ENCODE peak calls at places on chromosomes 16 and 17, in six cellular contexts. G is neural progenitor cell; Z is effector memory CD4-positive, alpha-beta T cell; D is brain microvascular endothelial cell; K is naive thymus-derived CD4-positive, alpha-beta T cell; M is MM.1S. U is an unnamed sample.

GRCh38 chr17:71681427-71682173 is 439.2 kb upstream of the SOX9 start:
- DNase-seq in G (no peak), Z (no peak), D (no peak), K (no peak), M (no peak), U (no peak)

GRCh38 chr17:58184308-58184985 is 8.1 kb upstream of the EPX start:
- DNase-seq in G (peak), Z (no peak), D (peak), K (no peak), M (no peak), U (no peak)

GRCh38 chr17:41962768-41963434 is 3.7 kb upstream of the CNP start:
- DNase-seq in G (peak), Z (peak), D (peak), K (peak), M (peak), U (peak)

GRCh38 chr17:81164464-81165245 is 652 bp upstream of the PVALEF start:
- DNase-seq in G (peak), Z (no peak), D (no peak), K (no peak), M (no peak), U (no peak)

GRCh38 chr16:80039777-80040176 is 439.2 kb upstream of the MAF start:
- DNase-seq in G (no peak), Z (no peak), D (no peak), K (no peak), M (no peak), U (no peak)

GRCh38 chr16:31477220-31478216 is 5.4 kb upstream of the SLC5A2 start:
- DNase-seq in G (peak), Z (no peak), D (no peak), K (no peak), M (peak), U (no peak)

GRCh38 chr17:324151-324571 is 28.4 kb downstream of the RPH3AL start:
- DNase-seq in G (no peak), Z (no peak), D (no peak), K (no peak), M (no peak), U (no peak)

GRCh38 chr16:20846030-20846429 is 39.7 kb downstream of the REXO5 start:
- DNase-seq in G (no peak), Z (no peak), D (no peak), K (no peak), M (no peak), U (no peak)

GRCh38 chr17:20916383-20916782 is 126.4 kb downstream of the USP22 start:
- DNase-seq in G (no peak), Z (no peak), D (no peak), K (no peak), M (no peak), U (no peak)

GRCh38 chr17:29042679-29043538 is at the start of gene PIPOX:
- DNase-seq in G (peak), Z (no peak), D (peak), K (no peak), M (peak), U (no peak)

GRCh38 chr16:85445779-85446222 is 167.3 kb upstream of the GSE1 start:
- DNase-seq in G (no peak), Z (no peak), D (no peak), K (no peak), M (no peak), U (no peak)

GRCh38 chr17:44004077-44004760 is at the start of gene NAGS:
- DNase-seq in G (peak), Z (no peak), D (no peak), K (no peak), M (no peak), U (no peak)

GRCh38 chr17:2174471-2175293 is 119.8 kb downstream of the HIC1 start:
- DNase-seq in G (no peak), Z (no peak), D (peak), K (no peak), M (no peak), U (peak)

GRCh38 chr16:4904942-4905615 is 31.9 kb downstream of the PPL start:
- DNase-seq in G (no peak), Z (no peak), D (no peak), K (no peak), M (no peak), U (no peak)

GRCh38 chr17:69117855-69118758 is 23.6 kb downstream of the ABCA6 start:
- DNase-seq in G (no peak), Z (no peak), D (no peak), K (no peak), M (no peak), U (no peak)

GRCh38 chr16:71311553-71312158 is 22.5 kb upstream of the CMTR2 start:
- DNase-seq in G (peak), Z (no peak), D (no peak), K (peak), M (peak), U (no peak)

GRCh38 chr17:42421479-42422332 is 1.4 kb downstream of the CAVIN1 start:
- DNase-seq in G (peak), Z (no peak), D (peak), K (no peak), M (no peak), U (no peak)

GRCh38 chr16:23607740-23608139 is 11.6 kb upstream of the NDUFAB1 start:
- DNase-seq in G (no peak), Z (no peak), D (peak), K (no peak), M (no peak), U (no peak)

GRCh38 chr16:23611936-23612335 is 15.8 kb upstream of the NDUFAB1 start:
- DNase-seq in G (no peak), Z (no peak), D (no peak), K (no peak), M (no peak), U (no peak)

GRCh38 chr16:23609929-23610328 is 13.8 kb upstream of the NDUFAB1 start:
- DNase-seq in G (no peak), Z (no peak), D (no peak), K (no peak), M (no peak), U (no peak)

DNA sequence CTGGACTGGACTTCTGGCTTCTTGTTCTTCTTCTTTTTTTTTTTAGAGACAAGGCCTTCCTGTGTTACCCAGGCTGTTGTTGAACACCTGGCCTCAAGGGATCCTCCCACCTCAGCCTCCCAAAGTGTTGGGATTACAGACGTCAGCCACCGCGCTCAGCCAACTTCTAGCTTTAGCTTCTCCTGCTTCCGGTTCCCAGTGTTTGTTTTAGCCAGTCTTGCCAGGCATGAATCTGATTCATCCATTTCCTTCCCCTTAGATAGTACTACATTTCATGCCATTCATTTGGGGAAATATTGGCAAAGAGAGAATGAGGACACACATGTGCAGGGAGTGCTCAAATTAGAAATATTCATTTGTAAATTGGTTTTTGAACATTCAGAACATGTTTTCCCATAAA is 12.1 kb upstream of the NDUFAB1 start:
- DNase-seq in G (no peak), Z (no peak), D (peak), K (no peak), M (no peak), U (no peak)
- H3K27ac ChIP-seq in G (no peak), Z (no peak), D (peak), K (no peak), M (no peak), U (no peak)

DNA sequence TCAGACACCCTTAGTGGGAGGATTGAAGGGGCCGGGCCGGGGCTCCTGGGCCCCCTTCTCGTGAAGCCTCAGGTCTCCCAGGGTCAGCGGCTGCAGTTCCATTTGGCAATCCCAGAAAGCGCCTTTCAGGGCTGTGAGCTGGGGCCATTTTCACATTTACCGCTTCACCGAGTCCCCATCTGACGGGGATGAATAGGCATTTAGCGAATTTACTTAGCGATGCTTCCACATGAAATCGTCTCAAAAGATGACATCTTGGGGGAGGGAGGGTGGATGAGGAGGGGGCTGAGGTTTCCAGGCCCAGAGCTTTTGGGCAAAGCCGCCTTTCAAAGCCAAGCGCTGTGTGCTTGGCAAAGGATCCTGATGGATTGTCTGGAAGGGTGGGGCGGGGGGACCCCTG is 309.7 kb downstream of the XYLT1 start:
- DNase-seq in G (peak), Z (no peak), D (no peak), K (no peak), M (no peak), U (no peak)
- H3K4me3 ChIP-seq in G (peak), Z (no peak), D (no peak), K (no peak), M (no peak), U (no peak)

DNA sequence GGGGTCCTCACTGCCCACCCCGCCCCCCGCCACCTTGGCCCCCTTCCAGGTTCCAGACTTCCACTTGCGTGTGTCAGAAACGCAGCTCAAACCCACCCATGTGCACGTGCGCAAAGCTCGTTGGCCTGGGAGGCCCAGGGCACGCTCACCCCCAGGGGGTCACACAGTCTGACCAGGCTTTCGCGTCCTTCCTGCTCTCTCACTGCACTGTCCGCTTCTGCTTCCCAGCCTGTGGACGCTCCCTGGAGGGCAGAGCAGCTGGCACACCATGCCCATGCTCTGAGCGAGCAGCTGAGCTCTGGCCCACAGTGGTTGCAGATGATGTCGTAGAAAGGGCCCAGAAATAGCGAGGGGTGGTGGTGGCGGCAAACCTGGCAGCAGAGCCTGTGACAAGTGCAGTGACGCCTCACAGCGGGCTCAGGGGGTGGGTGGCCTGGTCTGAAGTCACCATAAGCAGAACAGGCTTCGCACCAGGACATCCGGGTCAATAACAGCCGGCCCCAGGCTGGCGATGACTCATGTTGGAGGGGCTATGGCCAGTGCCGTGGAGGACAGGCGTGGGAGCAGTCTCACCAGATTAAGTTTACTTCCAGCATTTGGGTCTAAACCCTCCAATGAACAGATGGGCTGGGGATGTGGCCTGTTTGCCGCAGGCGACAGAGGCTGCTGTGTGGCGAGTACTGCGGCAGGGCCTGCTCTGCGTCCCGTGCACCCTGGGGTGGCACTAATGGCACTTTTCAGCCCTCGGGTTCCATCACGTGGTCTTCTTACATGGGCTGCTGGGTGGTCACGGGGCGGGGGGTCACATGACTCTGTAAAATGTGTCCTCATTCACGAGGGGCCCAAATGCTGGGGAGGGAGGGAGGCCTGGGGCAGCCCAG is 49.0 kb downstream of the NT5M start:
- DNase-seq in G (no peak), Z (no peak), D (peak), K (no peak), M (no peak), U (peak)
- H3K27ac ChIP-seq in G (no peak), Z (no peak), D (no peak), K (no peak), M (no peak), U (peak)

GRCh38 chr17:79609175-79609589 is 1.7 kb downstream of the RBFOX3 start:
- DNase-seq in G (peak), Z (no peak), D (no peak), K (no peak), M (no peak), U (no peak)
- H3K4me3 ChIP-seq in G (peak), Z (no peak), D (no peak), K (no peak), M (no peak), U (no peak)

GRCh38 chr16:11914759-11915643 is 755 bp downstream of the GSPT1 start:
- DNase-seq in G (peak), Z (peak), D (peak), K (peak), M (peak), U (no peak)

GRCh38 chr16:11914210-11914758 is 1.5 kb downstream of the GSPT1 start:
- DNase-seq in G (no peak), Z (peak), D (no peak), K (peak), M (peak), U (no peak)

GRCh38 chr16:11913425-11914079 is 2.2 kb downstream of the GSPT1 start:
- DNase-seq in G (no peak), Z (peak), D (no peak), K (peak), M (no peak), U (no peak)

GRCh38 chr16:11907160-11907970 is 8.4 kb downstream of the GSPT1 start:
- DNase-seq in G (no peak), Z (no peak), D (no peak), K (no peak), M (no peak), U (no peak)

DNA sequence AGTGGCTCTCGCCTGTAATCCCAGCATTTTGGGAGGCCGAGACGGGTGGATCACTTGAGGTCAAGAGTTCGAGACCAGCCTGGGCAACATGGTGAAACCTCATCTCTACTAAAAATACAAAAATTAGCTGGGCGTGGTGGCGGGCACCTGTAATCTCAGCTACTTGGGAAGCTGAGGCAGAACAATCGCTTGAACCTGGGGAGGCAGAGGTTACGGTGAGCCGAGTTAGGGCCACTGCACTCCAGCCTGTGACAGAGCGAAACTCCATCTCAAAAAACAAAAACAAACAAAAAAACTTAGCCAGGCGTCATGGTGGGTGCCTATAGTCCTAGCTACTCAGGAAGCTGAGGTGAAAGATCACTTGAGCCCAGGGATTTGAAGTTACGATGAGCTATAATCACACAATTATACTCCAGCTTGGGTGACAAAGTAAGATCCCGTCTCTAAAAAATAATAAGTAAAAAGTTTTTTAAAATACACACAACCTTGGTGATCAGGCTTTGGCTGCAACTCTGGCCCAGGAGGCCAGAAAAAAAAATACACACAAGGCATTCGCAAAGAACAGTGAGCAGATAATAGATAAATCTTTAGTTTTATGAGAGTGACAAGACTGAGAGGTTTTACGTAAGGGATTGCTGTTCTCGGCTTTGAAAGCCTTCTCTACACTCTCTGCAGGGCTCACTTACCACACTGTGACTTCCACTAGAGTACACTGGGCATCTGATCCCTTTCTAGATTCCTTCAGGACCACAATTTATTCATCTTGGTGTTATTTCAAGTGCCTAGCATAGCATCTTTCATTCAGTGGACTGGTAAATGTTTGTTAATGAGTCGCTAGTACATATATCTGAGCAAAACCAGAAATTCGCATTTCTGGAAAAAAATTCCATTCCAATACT is 5.9 kb downstream of the GSPT1 start:
- DNase-seq in G (no peak), Z (no peak), D (no peak), K (no peak), M (no peak), U (no peak)
- H3K27ac ChIP-seq in G (peak), Z (no peak), D (no peak), K (no peak), M (no peak), U (no peak)

GRCh38 chr17:49748791-49749190 is 15.1 kb downstream of the FAM117A start:
- DNase-seq in G (no peak), Z (peak), D (no peak), K (no peak), M (peak), U (no peak)
- H3K4me3 ChIP-seq in G (no peak), Z (peak), D (no peak), K (no peak), M (no peak), U (no peak)

GRCh38 chr16:51150159-51150893 is 744 bp downstream of the SALL1 start:
- DNase-seq in G (peak), Z (no peak), D (no peak), K (no peak), M (no peak), U (no peak)
- H3K27ac ChIP-seq in G (peak), Z (no peak), D (no peak), K (no peak), M (no peak), U (no peak)

GRCh38 chr17:63699638-63700527 is at the start of gene LIMD2:
- DNase-seq in G (peak), Z (peak), D (no peak), K (peak), M (no peak), U (no peak)
- H3K4me3 ChIP-seq in G (peak), Z (peak), D (peak), K (peak), M (peak), U (peak)

DNA sequence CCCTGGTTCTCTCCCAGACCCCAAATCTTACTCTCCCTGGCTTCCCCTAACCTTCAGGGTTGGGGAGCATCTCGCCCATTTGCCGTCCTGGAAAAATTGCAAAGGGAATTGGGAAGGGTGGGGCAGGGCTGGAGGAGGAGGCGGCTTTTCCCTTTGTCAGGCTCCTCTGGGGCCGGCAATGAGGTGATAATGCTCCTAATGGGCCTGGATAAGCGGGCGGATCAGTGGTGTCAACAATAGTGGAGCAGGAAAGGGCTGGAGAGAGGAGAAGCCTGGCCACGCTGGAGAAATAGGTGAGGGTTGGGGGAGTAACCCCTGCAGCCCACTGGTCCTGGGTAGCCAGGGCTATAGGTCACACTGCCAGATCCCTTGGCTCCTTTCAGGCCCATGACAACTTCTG is 12.3 kb downstream of the SCN4A start:
- DNase-seq in G (peak), Z (no peak), D (no peak), K (no peak), M (no peak), U (no peak)
- H3K27ac ChIP-seq in G (no peak), Z (no peak), D (no peak), K (no peak), M (no peak), U (peak)

GRCh38 chr16:87956169-87956770 is 5.0 kb downstream of the BANP start:
- DNase-seq in G (peak), Z (peak), D (peak), K (peak), M (peak), U (peak)
- H3K4me3 ChIP-seq in G (peak), Z (peak), D (no peak), K (peak), M (peak), U (peak)

U was measured in right atrium auricular region.